ENCODE peak calls at places on chromosomes 7 and 10, in five cellular contexts. S, F, P, X and B are unnamed samples.

GRCh38 chr7:131898418-131898817 is 342.0 kb upstream of the PODXL start:
- DNase-seq in X (no peak), P (no peak), F (no peak), S (no peak), B (no peak)

GRCh38 chr7:128724743-128725142 is 14.4 kb upstream of the CALU start:
- DNase-seq in P (no peak), S (no peak), F (no peak), X (no peak), B (no peak)

GRCh38 chr7:19079066-19079465 is 38.4 kb downstream of the TWIST1 start:
- DNase-seq in P (peak; percentile 46), X (no peak), F (no peak), S (no peak), B (peak; percentile 44)

GRCh38 chr7:131284702-131285419 is 42.8 kb upstream of the MKLN1 start:
- DNase-seq in F (peak; percentile 37), P (peak; percentile 22), S (peak; percentile 82), X (peak; percentile 90), B (no peak)

GRCh38 chr10:130236711-130237110 is 100.5 kb downstream of the GLRX3 start:
- DNase-seq in X (no peak), F (no peak), P (no peak), S (no peak), B (no peak)

GRCh38 chr10:98534046-98534445 is 87.3 kb upstream of the HPS1 start:
- DNase-seq in X (no peak), F (no peak), S (no peak), P (no peak), B (no peak)

GRCh38 chr10:6601224-6601805 is 21.2 kb upstream of the PRKCQ start:
- DNase-seq in X (no peak), S (no peak), F (no peak), P (no peak), B (no peak)

GRCh38 chr7:114047889-114048288 is 129.1 kb upstream of the PPP1R3A start:
- DNase-seq in S (no peak), P (peak; percentile 55), F (no peak), X (no peak), B (no peak)

GRCh38 chr7:157897686-157898085 is 560.9 kb downstream of the DNAJB6 start:
- DNase-seq in F (no peak), S (no peak), X (no peak), P (no peak), B (no peak)

GRCh38 chr10:74078037-74078436 is 72.6 kb downstream of the AP3M1 start:
- DNase-seq in S (no peak), P (peak; percentile 61), X (no peak), F (no peak), B (no peak)

GRCh38 chr7:107966701-107967100 is 36.3 kb downstream of the LAMB1 start:
- DNase-seq in F (peak; percentile 41), S (no peak), P (peak; percentile 89), X (no peak), B (no peak)

GRCh38 chr7:4248295-4248694 is 433.8 kb upstream of the FOXK1 start:
- DNase-seq in S (no peak), F (no peak), P (no peak), X (no peak), B (no peak)

GRCh38 chr7:115941703-115942268 is 88.8 kb downstream of the TFEC start:
- DNase-seq in S (no peak), X (no peak), F (no peak), P (peak; percentile 49), B (no peak)

GRCh38 chr10:68831961-68832455 is 4.7 kb downstream of the STOX1 start:
- DNase-seq in S (no peak), P (no peak), X (no peak), F (no peak), B (no peak)

GRCh38 chr10:98374176-98374969 is 40.6 kb downstream of the PYROXD2 start:
- DNase-seq in S (no peak), P (peak; percentile 74), F (no peak), X (no peak), B (no peak)

GRCh38 chr10:72746606-72747357 is 54.8 kb downstream of the MCU start:
- DNase-seq in P (no peak), S (no peak), F (no peak), X (no peak), B (no peak)

GRCh38 chr10:67612577-67613537 is 83.1 kb downstream of the CTNNA3 start:
- DNase-seq in P (peak; percentile 25), F (no peak), S (no peak), X (no peak), B (peak; percentile 21)

GRCh38 chr10:70759769-70760168 is 25.4 kb downstream of the TBATA start:
- DNase-seq in P (no peak), S (no peak), X (no peak), F (no peak), B (no peak)

GRCh38 chr10:62980697-62981495 is 152.2 kb upstream of the NRBF2 start:
- DNase-seq in X (no peak), F (no peak), S (no peak), P (no peak), B (no peak)

GRCh38 chr7:141012044-141012685 is 2.6 kb downstream of the MRPS33 start:
- DNase-seq in S (peak; percentile 58), X (peak; percentile 7), F (peak; percentile 21), P (peak; percentile 76), B (no peak)
- TF ChIP-seq CTCF in S (peak; percentile 58), X (no peak), F (peak; percentile 66), P (peak; percentile 52), B (peak; percentile 55)

DNA sequence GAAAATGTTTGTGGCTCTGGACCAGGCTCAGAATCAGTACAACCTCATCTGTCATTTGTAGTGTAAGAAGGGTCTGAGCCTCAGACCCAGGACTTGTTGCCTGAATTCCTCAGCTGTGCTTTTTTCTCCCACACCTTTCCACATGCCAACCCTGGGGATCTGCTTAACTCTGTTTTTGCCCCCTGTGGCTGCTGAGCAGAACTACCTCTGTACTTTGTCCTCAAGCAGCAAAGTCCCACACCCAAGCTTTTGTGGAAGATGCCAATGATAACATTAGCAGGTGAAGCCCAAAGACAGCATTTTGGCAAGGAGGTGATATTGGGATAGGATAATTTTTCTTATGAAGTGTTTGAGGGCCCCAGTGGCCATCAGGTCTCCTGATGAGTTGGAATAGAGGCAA is 5.8 kb upstream of the CYP2C18 start:
- DNase-seq in S (no peak), F (no peak), P (no peak), X (no peak), B (no peak)
- TF ChIP-seq CTCF in S (no peak), F (no peak), P (peak; percentile 9), X (no peak), B (no peak)

DNA sequence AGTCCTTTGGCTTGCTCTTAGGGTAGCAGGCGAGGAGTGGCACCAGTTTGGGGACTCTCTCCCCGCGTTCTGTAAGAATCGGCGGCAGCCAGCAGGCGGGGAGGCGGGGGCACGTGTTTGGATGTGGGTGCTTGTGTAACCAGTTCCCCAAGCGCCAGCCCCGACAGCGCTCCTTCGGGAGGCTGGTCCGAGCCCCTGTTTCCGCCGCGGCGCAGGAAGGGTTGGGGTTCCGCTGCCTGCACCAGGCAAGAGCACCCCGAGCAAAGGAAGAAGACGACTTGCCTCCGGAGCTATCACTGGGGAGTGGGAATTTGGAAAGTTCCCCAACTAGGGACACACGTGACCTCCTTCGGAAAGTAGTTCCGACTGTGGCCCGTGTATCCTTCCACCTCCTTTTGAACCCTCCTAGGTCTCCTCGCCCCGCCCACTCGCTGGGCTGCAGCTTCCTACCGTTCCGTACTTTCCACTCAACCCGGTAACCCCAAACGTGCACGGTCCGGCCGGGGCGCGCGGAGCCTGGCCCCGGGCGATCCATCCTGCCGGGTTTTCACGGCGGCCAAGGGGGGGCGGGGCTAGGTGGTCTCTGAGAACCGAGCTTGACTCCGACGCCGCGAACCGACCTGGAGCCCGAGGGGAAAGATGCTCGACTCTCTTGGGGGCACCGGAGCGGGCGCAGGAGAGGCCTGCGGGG is 1.2 kb downstream of the KLLN start:
- DNase-seq in P (peak; percentile 99), X (peak; percentile 92), S (peak; percentile 98), F (peak; percentile 96), B (peak; percentile 73)
- TF ChIP-seq CTCF in P (no peak), X (no peak), S (no peak), F (no peak), B (no peak)

GRCh38 chr10:119423510-119423874 is 119.0 kb downstream of the RGS10 start:
- DNase-seq in S (peak; percentile 19), X (no peak), P (no peak), F (no peak), B (no peak)

GRCh38 chr10:119423911-119424590 is 118.5 kb downstream of the RGS10 start:
- DNase-seq in S (peak; percentile 30), F (no peak), X (no peak), P (no peak), B (no peak)

GRCh38 chr10:119425881-119426170 is 116.7 kb downstream of the RGS10 start:
- DNase-seq in F (no peak), S (peak; percentile 51), P (no peak), X (no peak), B (no peak)

GRCh38 chr10:119425102-119425880 is 117.2 kb downstream of the RGS10 start:
- DNase-seq in S (no peak), P (no peak), X (no peak), F (no peak), B (no peak)

GRCh38 chr10:119424591-119424975 is 117.9 kb downstream of the RGS10 start:
- DNase-seq in P (no peak), X (no peak), S (peak; percentile 18), F (no peak), B (no peak)
- TF ChIP-seq CTCF in P (no peak), X (no peak), S (no peak), F (no peak), B (no peak)